ENCODE peak calls at places on chromosomes 16 and 17, in ten cellular contexts. W, T, X, J, Y, L, V, D, B and K are unnamed samples.
A peak's percentile ranks its signal among the peaks of the same experiment; 100 is the strongest.

GRCh38 chr17:71572343-71572742 is 548.5 kb upstream of the SOX9 start:
- DNase-seq in W (no peak), T (no peak), X (no peak), J (no peak), Y (no peak), L (no peak), V (no peak), D (no peak), B (no peak), K (no peak)

GRCh38 chr17:13599808-13600398 is 1.8 kb downstream of the HS3ST3A1 start:
- DNase-seq in W (no peak), T (no peak), X (no peak), J (no peak), Y (no peak), L (no peak), V (no peak), D (no peak), B (no peak), K (no peak)

GRCh38 chr17:73639926-73640325 is 4.3 kb downstream of the SDK2 start:
- DNase-seq in W (peak; percentile 63), T (no peak), X (no peak), J (no peak), Y (no peak), L (no peak), V (no peak), D (no peak), B (no peak), K (no peak)

GRCh38 chr17:58513391-58513912 is 986 bp downstream of the MTMR4 start:
- DNase-seq in W (no peak), T (no peak), X (no peak), J (no peak), Y (no peak), L (no peak), V (no peak), D (no peak), B (no peak), K (no peak)

GRCh38 chr17:44272954-44273353 is 5.0 kb upstream of the SLC4A1 start:
- DNase-seq in W (no peak), T (no peak), X (no peak), J (no peak), Y (no peak), L (no peak), V (no peak), D (no peak), B (no peak), K (no peak)

GRCh38 chr16:27242868-27243590 is 25.5 kb downstream of the NSMCE1 start:
- DNase-seq in W (no peak), T (peak; percentile 81), X (peak; percentile 92), J (peak; percentile 60), Y (peak; percentile 96), L (peak; percentile 49), V (peak; percentile 39), D (peak; percentile 77), B (peak; percentile 99), K (no peak)

GRCh38 chr16:55179858-55180585 is 144.0 kb upstream of the IRX6 start:
- DNase-seq in W (no peak), T (no peak), X (no peak), J (no peak), Y (no peak), L (no peak), V (no peak), D (peak; percentile 79), B (no peak), K (no peak)

GRCh38 chr17:2814499-2815341 is 18.5 kb downstream of the RAP1GAP2 start:
- DNase-seq in W (peak; percentile 44), T (no peak), X (no peak), J (peak; percentile 93), Y (no peak), L (no peak), V (no peak), D (no peak), B (no peak), K (no peak)

GRCh38 chr16:71303938-71304337 is 14.7 kb upstream of the CMTR2 start:
- DNase-seq in W (no peak), T (no peak), X (no peak), J (no peak), Y (no peak), L (no peak), V (no peak), D (no peak), B (no peak), K (no peak)

GRCh38 chr17:72113751-72114150 is 7.1 kb upstream of the SOX9 start:
- DNase-seq in W (no peak), T (no peak), X (no peak), J (no peak), Y (no peak), L (no peak), V (no peak), D (no peak), B (no peak), K (no peak)

GRCh38 chr16:10376229-10376628 is 9.6 kb upstream of the ATF7IP2 start:
- DNase-seq in W (no peak), T (no peak), X (no peak), J (no peak), Y (no peak), L (no peak), V (no peak), D (no peak), B (no peak), K (no peak)

GRCh38 chr17:78839762-78840529 is 668 bp downstream of the USP36 start:
- DNase-seq in W (peak; percentile 52), T (peak; percentile 66), X (peak; percentile 81), J (peak; percentile 67), Y (peak; percentile 68), L (no peak), V (peak; percentile 47), D (peak; percentile 82), B (peak; percentile 75), K (peak; percentile 22)

GRCh38 chr17:67947325-67947813 is 48.9 kb downstream of the C17orf58 start:
- DNase-seq in W (no peak), T (no peak), X (no peak), J (no peak), Y (no peak), L (no peak), V (no peak), D (no peak), B (no peak), K (no peak)

GRCh38 chr17:67944035-67944434 is 52.2 kb downstream of the C17orf58 start:
- DNase-seq in W (no peak), T (no peak), X (no peak), J (no peak), Y (no peak), L (no peak), V (no peak), D (no peak), B (no peak), K (no peak)

DNA sequence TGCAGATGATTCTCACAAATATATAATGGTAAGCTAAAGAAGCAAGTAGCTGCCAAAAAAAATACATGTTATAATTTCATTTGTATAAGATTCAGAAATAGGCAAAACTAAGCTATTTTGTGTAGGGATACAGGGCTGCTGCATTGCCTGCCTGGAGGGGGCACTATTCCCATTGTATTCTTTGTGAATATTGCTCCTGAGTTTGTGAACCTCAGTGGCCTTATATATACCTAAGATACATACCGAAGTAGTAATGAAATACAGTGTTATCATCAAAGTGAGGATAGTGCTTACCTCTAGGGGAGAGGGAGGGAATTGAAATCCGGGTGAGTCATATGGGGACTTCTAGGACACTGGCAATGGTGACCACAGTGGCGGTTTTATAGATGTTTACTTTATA is 53.5 kb downstream of the C17orf58 start:
- DNase-seq in W (no peak), T (no peak), X (no peak), J (no peak), Y (peak; percentile 19), L (no peak), V (peak; percentile 18), D (no peak), B (peak; percentile 40), K (no peak)
- TF ChIP-seq CTCF in W (peak; percentile 22), T (peak; percentile 47), X (peak; percentile 72), J (peak; percentile 16), Y (peak; percentile 47), L (peak; percentile 22), V (peak; percentile 41), D (peak; percentile 40), B (peak; percentile 75), K (peak; percentile 47)

GRCh38 chr16:3115561-3115960 is 3.2 kb downstream of the ZNF205 start:
- DNase-seq in W (no peak), T (no peak), X (no peak), J (no peak), Y (no peak), L (no peak), V (no peak), D (no peak), B (no peak), K (no peak)
- TF ChIP-seq CTCF in W (no peak), T (no peak), X (no peak), J (no peak), Y (no peak), L (no peak), V (peak; percentile 17), D (no peak), B (no peak), K (no peak)

DNA sequence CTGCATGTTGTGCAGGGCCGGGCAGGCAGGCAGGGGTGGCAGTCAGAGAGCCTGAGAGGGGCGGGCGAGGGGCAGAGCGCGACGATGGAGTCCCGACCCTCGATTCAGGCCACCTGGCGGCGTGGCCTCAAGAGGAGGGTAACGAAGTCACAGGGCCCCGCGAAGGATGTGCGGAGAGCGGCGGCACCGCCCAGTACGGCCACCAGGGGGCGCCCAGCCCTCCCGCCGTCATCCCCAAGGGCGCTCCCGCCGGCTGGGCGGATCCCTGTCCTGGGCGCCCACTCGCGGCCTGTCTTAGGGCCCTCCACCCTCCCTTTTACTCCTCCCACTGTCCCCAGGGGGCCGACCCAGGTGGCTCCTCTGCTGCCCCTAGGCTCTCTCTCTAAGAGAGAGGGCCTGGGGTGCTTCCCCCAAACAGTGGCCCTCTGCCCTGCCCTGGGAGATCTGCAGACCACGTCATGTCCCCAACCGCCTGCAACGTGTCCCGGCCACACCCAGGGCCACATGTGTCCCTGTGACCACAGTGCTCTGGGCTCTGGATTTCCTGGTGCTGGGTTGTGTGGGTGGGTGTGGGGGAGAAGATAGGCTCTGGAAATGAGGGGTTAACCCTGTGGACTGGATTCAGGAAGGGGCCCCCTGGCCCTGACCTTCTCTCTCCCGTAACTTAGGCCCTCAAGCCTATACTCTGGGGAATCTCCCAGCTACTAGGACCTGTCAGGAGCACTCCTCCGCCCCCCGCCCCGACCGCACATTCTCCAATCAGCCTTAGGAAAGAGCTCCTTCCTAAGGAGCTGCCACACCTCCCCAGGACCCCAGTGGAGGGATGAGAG is 5.9 kb downstream of the DPEP2 start:
- DNase-seq in W (peak; percentile 78), T (peak; percentile 67), X (no peak), J (peak; percentile 94), Y (peak; percentile 62), L (peak; percentile 83), V (peak; percentile 78), D (peak; percentile 93), B (peak; percentile 74), K (peak; percentile 74)
- TF ChIP-seq CTCF in W (peak; percentile 97), T (peak; percentile 68), X (peak; percentile 99), J (peak; percentile 98), Y (peak; percentile 64), L (peak; percentile 99), V (peak; percentile 97), D (peak; percentile 99), B (peak; percentile 73), K (peak; percentile 99)

DNA sequence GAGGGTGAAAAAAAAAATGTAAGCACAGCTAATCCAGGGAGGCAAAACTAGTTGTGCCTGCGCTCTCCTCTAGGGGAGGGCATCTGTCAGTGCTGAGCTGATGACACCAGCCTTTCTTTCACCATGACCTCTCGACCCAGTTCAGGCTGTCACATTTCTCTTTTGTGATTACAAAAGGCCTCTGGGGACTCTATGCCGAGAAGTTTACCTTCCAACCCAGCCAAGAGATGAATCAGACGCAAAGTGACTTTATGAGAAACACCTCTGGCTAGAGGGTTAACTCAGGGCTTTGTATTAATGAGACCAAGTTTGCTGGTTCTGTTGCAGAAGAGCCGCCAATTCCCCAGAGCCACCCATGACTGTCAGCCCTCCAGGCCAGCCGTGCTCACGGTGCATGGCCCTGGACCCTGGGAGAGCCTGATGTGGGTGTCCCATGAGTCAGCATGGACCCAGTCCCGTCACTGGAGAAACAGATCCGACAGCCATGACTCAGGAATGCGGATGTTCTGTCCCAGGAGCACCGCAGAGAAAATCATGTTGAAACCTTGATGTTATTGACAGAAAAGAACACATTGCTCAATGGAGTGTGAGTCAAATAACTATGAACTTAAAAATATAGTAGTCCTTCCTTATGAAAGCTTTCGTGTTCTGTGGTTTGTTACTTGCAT is 437.2 kb downstream of the HS3ST3B1 start:
- DNase-seq in W (no peak), T (peak; percentile 99), X (no peak), J (peak; percentile 57), Y (peak; percentile 100), L (peak; percentile 26), V (no peak), D (peak; percentile 79), B (peak; percentile 99), K (no peak)
- TF ChIP-seq CTCF in W (no peak), T (peak; percentile 65), X (peak; percentile 73), J (no peak), Y (peak; percentile 66), L (peak; percentile 23), V (no peak), D (peak; percentile 27), B (peak; percentile 57), K (peak; percentile 42)